ENCODE peak calls at places on chromosomes 4 and X, in six cellular contexts. One of them, this sample, is unnamed.

GRCh38 chrX:38086451-38087215 is 80.3 kb downstream of the SYTL5 start:
- DNase-seq in pons: no peak
- DNase-seq in activated T-helper 1 cell treated with anti-CD3 and anti-CD28 coated beads, Interleukin-2, amount 50 U/mL, for 16 hours: no peak
- DNase-seq in tibial artery: no peak
- DNase-seq in LNCaP clone FGC: no peak
- DNase-seq in T-helper 17 cell: no peak
- DNase-seq in this sample: no peak

GRCh38 chrX:108396188-108396885 is 41.9 kb downstream of the COL4A6 start:
- DNase-seq in activated T-helper 1 cell treated with anti-CD3 and anti-CD28 coated beads, Interleukin-2, amount 50 U/mL, for 16 hours: no peak
- DNase-seq in pons: no peak
- DNase-seq in T-helper 17 cell: no peak
- DNase-seq in LNCaP clone FGC: no peak
- DNase-seq in tibial artery: no peak
- DNase-seq in this sample: no peak

GRCh38 chr4:115678425-115678941 is 565.1 kb upstream of the NDST4 start:
- DNase-seq in T-helper 17 cell: no peak
- DNase-seq in pons: no peak
- DNase-seq in tibial artery: no peak
- DNase-seq in LNCaP clone FGC: no peak
- DNase-seq in activated T-helper 1 cell treated with anti-CD3 and anti-CD28 coated beads, Interleukin-2, amount 50 U/mL, for 16 hours: no peak
- DNase-seq in this sample: no peak

GRCh38 chr4:128234836-128235235 is 52.8 kb downstream of the PGRMC2 start:
- DNase-seq in T-helper 17 cell: no peak
- DNase-seq in LNCaP clone FGC: no peak
- DNase-seq in tibial artery: no peak
- DNase-seq in pons: no peak
- DNase-seq in activated T-helper 1 cell treated with anti-CD3 and anti-CD28 coated beads, Interleukin-2, amount 50 U/mL, for 16 hours: no peak
- DNase-seq in this sample: no peak

GRCh38 chrX:73728518-73729023 is 165.6 kb downstream of the CHIC1 start:
- DNase-seq in pons: no peak
- DNase-seq in T-helper 17 cell: no peak
- DNase-seq in activated T-helper 1 cell treated with anti-CD3 and anti-CD28 coated beads, Interleukin-2, amount 50 U/mL, for 16 hours: no peak
- DNase-seq in tibial artery: no peak
- DNase-seq in LNCaP clone FGC: no peak
- DNase-seq in this sample: peak

GRCh38 chrX:72003811-72004750 is 93.4 kb downstream of the NHSL2 start:
- DNase-seq in tibial artery: peak
- DNase-seq in T-helper 17 cell: no peak
- DNase-seq in activated T-helper 1 cell treated with anti-CD3 and anti-CD28 coated beads, Interleukin-2, amount 50 U/mL, for 16 hours: no peak
- DNase-seq in LNCaP clone FGC: no peak
- DNase-seq in pons: no peak
- DNase-seq in this sample: no peak

GRCh38 chr4:53459548-53459947 is 82.1 kb downstream of the FIP1L1 start:
- DNase-seq in LNCaP clone FGC: no peak
- DNase-seq in T-helper 17 cell: no peak
- DNase-seq in activated T-helper 1 cell treated with anti-CD3 and anti-CD28 coated beads, Interleukin-2, amount 50 U/mL, for 16 hours: no peak
- DNase-seq in tibial artery: no peak
- DNase-seq in pons: no peak
- DNase-seq in this sample: no peak

GRCh38 chr4:147487616-147488015 is 6.7 kb downstream of the EDNRA start:
- DNase-seq in activated T-helper 1 cell treated with anti-CD3 and anti-CD28 coated beads, Interleukin-2, amount 50 U/mL, for 16 hours: no peak
- DNase-seq in pons: no peak
- DNase-seq in T-helper 17 cell: no peak
- DNase-seq in tibial artery: no peak
- DNase-seq in LNCaP clone FGC: no peak
- DNase-seq in this sample: no peak

GRCh38 chrX:86171366-86171765 is 23.1 kb downstream of the DACH2 start:
- DNase-seq in pons: no peak
- DNase-seq in activated T-helper 1 cell treated with anti-CD3 and anti-CD28 coated beads, Interleukin-2, amount 50 U/mL, for 16 hours: no peak
- DNase-seq in T-helper 17 cell: no peak
- DNase-seq in tibial artery: no peak
- DNase-seq in LNCaP clone FGC: no peak
- DNase-seq in this sample: peak

GRCh38 chr4:32589853-32590252 is 1869.7 kb downstream of the PCDH7 start:
- DNase-seq in activated T-helper 1 cell treated with anti-CD3 and anti-CD28 coated beads, Interleukin-2, amount 50 U/mL, for 16 hours: no peak
- DNase-seq in pons: no peak
- DNase-seq in LNCaP clone FGC: no peak
- DNase-seq in T-helper 17 cell: no peak
- DNase-seq in tibial artery: no peak
- DNase-seq in this sample: no peak

GRCh38 chr4:38210396-38211114 is 250.4 kb downstream of the PTTG2 start:
- DNase-seq in T-helper 17 cell: no peak
- DNase-seq in activated T-helper 1 cell treated with anti-CD3 and anti-CD28 coated beads, Interleukin-2, amount 50 U/mL, for 16 hours: no peak
- DNase-seq in LNCaP clone FGC: no peak
- DNase-seq in pons: no peak
- DNase-seq in tibial artery: no peak
- DNase-seq in this sample: no peak

GRCh38 chr4:6331018-6331417 is 61.4 kb downstream of the WFS1 start:
- DNase-seq in activated T-helper 1 cell treated with anti-CD3 and anti-CD28 coated beads, Interleukin-2, amount 50 U/mL, for 16 hours: no peak
- DNase-seq in tibial artery: no peak
- DNase-seq in T-helper 17 cell: no peak
- DNase-seq in LNCaP clone FGC: no peak
- DNase-seq in pons: no peak
- DNase-seq in this sample: peak

GRCh38 chrX:100928660-100929613 is at the start of gene XKRX:
- DNase-seq in activated T-helper 1 cell treated with anti-CD3 and anti-CD28 coated beads, Interleukin-2, amount 50 U/mL, for 16 hours: no peak
- DNase-seq in tibial artery: peak
- DNase-seq in LNCaP clone FGC: no peak
- DNase-seq in pons: no peak
- DNase-seq in T-helper 17 cell: no peak
- DNase-seq in this sample: no peak

This sample was measured in Ammon's horn.